ENCODE peak calls at places on chromosomes 7 and 10, in four cellular contexts. One of them, this sample, is unnamed.

GRCh38 chr10:104638861-104639594 is 2.1 kb upstream of the SORCS3 start:
- DNase-seq in CD8-positive, alpha-beta memory T cell: no peak
- DNase-seq in brain microvascular endothelial cell: no peak
- DNase-seq in lung: no peak
- DNase-seq in this sample: no peak

GRCh38 chr7:44293561-44294324 is 31.7 kb downstream of the CAMK2B start:
- DNase-seq in CD8-positive, alpha-beta memory T cell: peak; percentile 18
- DNase-seq in brain microvascular endothelial cell: no peak
- DNase-seq in lung: peak; percentile 22
- DNase-seq in this sample: no peak

GRCh38 chr7:2821842-2822507 is 22.1 kb downstream of the GNA12 start:
- DNase-seq in CD8-positive, alpha-beta memory T cell: no peak
- DNase-seq in brain microvascular endothelial cell: peak; percentile 81
- DNase-seq in lung: no peak
- DNase-seq in this sample: peak; percentile 36

GRCh38 chr10:18400201-18400910 is 251.0 kb downstream of the NSUN6 start:
- DNase-seq in CD8-positive, alpha-beta memory T cell: no peak
- DNase-seq in brain microvascular endothelial cell: no peak
- DNase-seq in lung: no peak
- DNase-seq in this sample: no peak

GRCh38 chr7:138359891-138360582 is 100.0 kb upstream of the TRIM24 start:
- DNase-seq in CD8-positive, alpha-beta memory T cell: no peak
- DNase-seq in brain microvascular endothelial cell: no peak
- DNase-seq in lung: peak; percentile 30
- DNase-seq in this sample: no peak

GRCh38 chr7:106309352-106309751 is 24.6 kb upstream of the NAMPT start:
- DNase-seq in CD8-positive, alpha-beta memory T cell: no peak
- DNase-seq in brain microvascular endothelial cell: no peak
- DNase-seq in lung: no peak
- DNase-seq in this sample: no peak

GRCh38 chr7:1136841-1137516 is 23.0 kb downstream of the ZFAND2A start:
- DNase-seq in CD8-positive, alpha-beta memory T cell: peak; percentile 37
- DNase-seq in brain microvascular endothelial cell: no peak
- DNase-seq in lung: no peak
- DNase-seq in this sample: no peak

GRCh38 chr10:132692311-132692710 is 93.6 kb downstream of the NKX6-2 start:
- DNase-seq in CD8-positive, alpha-beta memory T cell: no peak
- DNase-seq in brain microvascular endothelial cell: no peak
- DNase-seq in lung: no peak
- DNase-seq in this sample: no peak

GRCh38 chr7:106731207-106731606 is 70.2 kb upstream of the CCDC71L start:
- DNase-seq in CD8-positive, alpha-beta memory T cell: no peak
- DNase-seq in brain microvascular endothelial cell: no peak
- DNase-seq in lung: no peak
- DNase-seq in this sample: no peak

GRCh38 chr7:826230-826905 is 5.9 kb upstream of the SUN1 start:
- DNase-seq in CD8-positive, alpha-beta memory T cell: peak; percentile 22
- DNase-seq in brain microvascular endothelial cell: no peak
- DNase-seq in lung: no peak
- DNase-seq in this sample: no peak

GRCh38 chr7:43593010-43593409 is 10.1 kb downstream of the STK17A start:
- DNase-seq in CD8-positive, alpha-beta memory T cell: no peak
- DNase-seq in brain microvascular endothelial cell: no peak
- DNase-seq in lung: no peak
- DNase-seq in this sample: no peak

GRCh38 chr7:5395246-5395645 is 28.4 kb downstream of the TNRC18 start:
- DNase-seq in CD8-positive, alpha-beta memory T cell: no peak
- DNase-seq in brain microvascular endothelial cell: no peak
- DNase-seq in lung: no peak
- DNase-seq in this sample: no peak

GRCh38 chr7:28020302-28020940 is 160.2 kb downstream of the JAZF1 start:
- DNase-seq in CD8-positive, alpha-beta memory T cell: no peak
- DNase-seq in brain microvascular endothelial cell: peak; percentile 66
- DNase-seq in lung: peak; percentile 59
- DNase-seq in this sample: no peak

GRCh38 chr10:112146799-112147198 is 36.8 kb downstream of the GPAM start:
- DNase-seq in CD8-positive, alpha-beta memory T cell: no peak
- DNase-seq in brain microvascular endothelial cell: no peak
- DNase-seq in lung: no peak
- DNase-seq in this sample: no peak

GRCh38 chr7:90520484-90520883 is 51.0 kb downstream of the PTTG1IP2 start:
- DNase-seq in CD8-positive, alpha-beta memory T cell: no peak
- DNase-seq in brain microvascular endothelial cell: no peak
- DNase-seq in lung: no peak
- DNase-seq in this sample: no peak

GRCh38 chr10:16853201-16853600 is 36.0 kb upstream of the RSU1 start:
- DNase-seq in CD8-positive, alpha-beta memory T cell: no peak
- DNase-seq in brain microvascular endothelial cell: peak; percentile 58
- DNase-seq in lung: no peak
- DNase-seq in this sample: no peak

GRCh38 chr7:138565451-138566114 is 105.5 kb downstream of the TRIM24 start:
- DNase-seq in CD8-positive, alpha-beta memory T cell: no peak
- DNase-seq in brain microvascular endothelial cell: peak; percentile 62
- DNase-seq in lung: no peak
- DNase-seq in this sample: no peak

GRCh38 chr7:24422611-24423010 is 138.6 kb downstream of the NPY start:
- DNase-seq in CD8-positive, alpha-beta memory T cell: no peak
- DNase-seq in brain microvascular endothelial cell: no peak
- DNase-seq in lung: no peak
- DNase-seq in this sample: no peak

GRCh38 chr10:77812741-77813140 is 113.8 kb downstream of the DLG5 start:
- DNase-seq in CD8-positive, alpha-beta memory T cell: no peak
- DNase-seq in brain microvascular endothelial cell: no peak
- DNase-seq in lung: no peak
- DNase-seq in this sample: no peak

GRCh38 chr7:129489491-129489890 is 12.8 kb upstream of the SMKR1 start:
- DNase-seq in CD8-positive, alpha-beta memory T cell: no peak
- DNase-seq in brain microvascular endothelial cell: peak; percentile 84
- DNase-seq in lung: no peak
- DNase-seq in this sample: peak; percentile 39

GRCh38 chr7:139230484-139230773 is 608 bp upstream of the UBN2 start:
- DNase-seq in CD8-positive, alpha-beta memory T cell: no peak
- DNase-seq in brain microvascular endothelial cell: no peak
- DNase-seq in lung: no peak
- DNase-seq in this sample: no peak

GRCh38 chr10:133526957-133527588 is at the start of gene CYP2E1:
- DNase-seq in CD8-positive, alpha-beta memory T cell: no peak
- DNase-seq in brain microvascular endothelial cell: no peak
- DNase-seq in lung: no peak
- DNase-seq in this sample: no peak

GRCh38 chr10:99964791-99965190 is 45.0 kb downstream of the DNMBP start:
- DNase-seq in CD8-positive, alpha-beta memory T cell: no peak
- DNase-seq in brain microvascular endothelial cell: no peak
- DNase-seq in lung: no peak
- DNase-seq in this sample: no peak

GRCh38 chr10:16521311-16522016 is at the start of gene C1QL3:
- DNase-seq in CD8-positive, alpha-beta memory T cell: no peak
- DNase-seq in brain microvascular endothelial cell: no peak
- DNase-seq in lung: no peak
- DNase-seq in this sample: no peak

GRCh38 chr7:81527651-81528050 is 242.2 kb downstream of the HGF start:
- DNase-seq in CD8-positive, alpha-beta memory T cell: no peak
- DNase-seq in brain microvascular endothelial cell: no peak
- DNase-seq in lung: no peak
- DNase-seq in this sample: no peak

GRCh38 chr10:131043039-131043691 is 268.4 kb downstream of the TCERG1L start:
- DNase-seq in CD8-positive, alpha-beta memory T cell: no peak
- DNase-seq in brain microvascular endothelial cell: no peak
- DNase-seq in lung: no peak
- DNase-seq in this sample: no peak

GRCh38 chr10:3040069-3040468 is 27.3 kb upstream of the PFKP start:
- DNase-seq in CD8-positive, alpha-beta memory T cell: no peak
- DNase-seq in brain microvascular endothelial cell: no peak
- DNase-seq in lung: no peak
- DNase-seq in this sample: no peak

GRCh38 chr10:60283397-60283796 is 106.3 kb downstream of the ANK3 start:
- DNase-seq in CD8-positive, alpha-beta memory T cell: no peak
- DNase-seq in brain microvascular endothelial cell: no peak
- DNase-seq in lung: no peak
- DNase-seq in this sample: peak; percentile 3

GRCh38 chr10:131750171-131750895 is 150.5 kb upstream of the PPP2R2D start:
- DNase-seq in CD8-positive, alpha-beta memory T cell: no peak
- DNase-seq in brain microvascular endothelial cell: no peak
- DNase-seq in lung: no peak
- DNase-seq in this sample: no peak

GRCh38 chr10:114491419-114491818 is 87.1 kb upstream of the AFAP1L2 start:
- DNase-seq in CD8-positive, alpha-beta memory T cell: no peak
- DNase-seq in brain microvascular endothelial cell: no peak
- DNase-seq in lung: no peak
- DNase-seq in this sample: no peak

GRCh38 chr10:13977861-13978843 is 352.6 kb downstream of the FRMD4A start:
- DNase-seq in CD8-positive, alpha-beta memory T cell: no peak
- DNase-seq in brain microvascular endothelial cell: peak; percentile 73
- DNase-seq in lung: no peak
- DNase-seq in this sample: peak; percentile 93

GRCh38 chr10:97685395-97685958 is 1.6 kb downstream of the AVPI1 start:
- DNase-seq in CD8-positive, alpha-beta memory T cell: no peak
- DNase-seq in brain microvascular endothelial cell: peak; percentile 22
- DNase-seq in lung: no peak
- DNase-seq in this sample: no peak

GRCh38 chr7:76428868-76429805 is 4.4 kb downstream of the ZP3 start:
- DNase-seq in CD8-positive, alpha-beta memory T cell: no peak
- DNase-seq in brain microvascular endothelial cell: peak; percentile 18
- DNase-seq in lung: no peak
- DNase-seq in this sample: no peak

GRCh38 chr7:41103331-41103730 is 599.6 kb downstream of the INHBA start:
- DNase-seq in CD8-positive, alpha-beta memory T cell: no peak
- DNase-seq in brain microvascular endothelial cell: peak; percentile 81
- DNase-seq in lung: no peak
- DNase-seq in this sample: no peak

GRCh38 chr10:72834183-72834825 is 59.2 kb upstream of the OIT3 start:
- DNase-seq in CD8-positive, alpha-beta memory T cell: peak; percentile 55
- DNase-seq in brain microvascular endothelial cell: peak; percentile 55
- DNase-seq in lung: peak; percentile 40
- DNase-seq in this sample: peak; percentile 4

GRCh38 chr10:62817763-62818425 is 1.7 kb upstream of the EGR2 start:
- DNase-seq in CD8-positive, alpha-beta memory T cell: peak; percentile 68
- DNase-seq in brain microvascular endothelial cell: peak; percentile 33
- DNase-seq in lung: peak; percentile 71
- DNase-seq in this sample: no peak
- H3K27me3 ChIP-seq in CD8-positive, alpha-beta memory T cell: peaks cover 18% of the 10 kb centered on the region
- H3K27me3 ChIP-seq in brain microvascular endothelial cell: peaks cover 32% of the 10 kb centered on the region
- H3K27me3 ChIP-seq in lung: no peaks in the 10 kb centered on the region
- H3K27me3 ChIP-seq in this sample: peaks cover 20% of the 10 kb centered on the region

GRCh38 chr7:102312317-102312716 is 25.6 kb downstream of the SH2B2 start:
- DNase-seq in CD8-positive, alpha-beta memory T cell: no peak
- DNase-seq in brain microvascular endothelial cell: no peak
- DNase-seq in lung: no peak
- DNase-seq in this sample: no peak
- H3K4me3 ChIP-seq in CD8-positive, alpha-beta memory T cell: no peak overlapping the region
- H3K4me3 ChIP-seq in brain microvascular endothelial cell: no peak overlapping the region
- H3K4me3 ChIP-seq in lung: no peak overlapping the region
- H3K4me3 ChIP-seq in this sample: no peak overlapping the region

GRCh38 chr7:100808354-100808875 is 18.9 kb downstream of the EPHB4 start:
- DNase-seq in CD8-positive, alpha-beta memory T cell: no peak
- DNase-seq in brain microvascular endothelial cell: no peak
- DNase-seq in lung: no peak
- DNase-seq in this sample: no peak

GRCh38 chr7:100817097-100817496 is 10.2 kb downstream of the EPHB4 start:
- DNase-seq in CD8-positive, alpha-beta memory T cell: no peak
- DNase-seq in brain microvascular endothelial cell: no peak
- DNase-seq in lung: no peak
- DNase-seq in this sample: no peak

GRCh38 chr7:100818366-100818765 is 9.0 kb downstream of the EPHB4 start:
- DNase-seq in CD8-positive, alpha-beta memory T cell: no peak
- DNase-seq in brain microvascular endothelial cell: no peak
- DNase-seq in lung: no peak
- DNase-seq in this sample: no peak

GRCh38 chr7:100811480-100811879 is 15.8 kb downstream of the EPHB4 start:
- DNase-seq in CD8-positive, alpha-beta memory T cell: no peak
- DNase-seq in brain microvascular endothelial cell: no peak
- DNase-seq in lung: no peak
- DNase-seq in this sample: no peak

DNA sequence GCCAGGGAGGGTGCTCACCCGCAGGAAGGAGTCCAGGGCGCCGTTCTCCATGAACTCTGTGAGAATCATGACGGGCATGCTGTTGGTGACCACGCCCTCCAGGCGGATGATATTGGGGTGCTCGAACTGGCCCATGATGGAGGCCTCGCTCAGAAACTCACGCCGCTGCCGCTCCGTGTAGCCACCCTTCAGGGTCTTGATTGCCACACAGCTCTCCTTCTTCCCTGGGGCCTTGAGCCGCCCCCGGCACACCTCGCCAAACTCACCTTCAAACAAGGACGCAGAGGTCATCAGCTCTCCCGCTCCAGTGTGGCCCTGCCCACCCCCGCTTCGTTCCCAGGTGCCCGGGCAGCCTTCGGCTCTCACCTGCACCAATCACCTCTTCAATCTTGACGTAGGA is 14.6 kb downstream of the EPHB4 start:
- DNase-seq in CD8-positive, alpha-beta memory T cell: no peak
- DNase-seq in brain microvascular endothelial cell: no peak
- DNase-seq in lung: no peak
- DNase-seq in this sample: no peak
- H3K36me3 ChIP-seq in CD8-positive, alpha-beta memory T cell: no peaks in the 10 kb centered on the region
- H3K36me3 ChIP-seq in brain microvascular endothelial cell: peaks cover 64% of the 10 kb centered on the region
- H3K36me3 ChIP-seq in lung: peaks cover 35% of the 10 kb centered on the region
- H3K36me3 ChIP-seq in this sample: peaks cover 34% of the 10 kb centered on the region

GRCh38 chr7:25879799-25880198 is 272.2 kb upstream of the NFE2L3 start:
- DNase-seq in CD8-positive, alpha-beta memory T cell: no peak
- DNase-seq in brain microvascular endothelial cell: no peak
- DNase-seq in lung: no peak
- DNase-seq in this sample: no peak

GRCh38 chr7:25884265-25884664 is 267.7 kb upstream of the NFE2L3 start:
- DNase-seq in CD8-positive, alpha-beta memory T cell: no peak
- DNase-seq in brain microvascular endothelial cell: no peak
- DNase-seq in lung: no peak
- DNase-seq in this sample: no peak

GRCh38 chr7:25885057-25885576 is 266.9 kb upstream of the NFE2L3 start:
- DNase-seq in CD8-positive, alpha-beta memory T cell: no peak
- DNase-seq in brain microvascular endothelial cell: no peak
- DNase-seq in lung: no peak
- DNase-seq in this sample: no peak

GRCh38 chr7:25881317-25881716 is 270.7 kb upstream of the NFE2L3 start:
- DNase-seq in CD8-positive, alpha-beta memory T cell: no peak
- DNase-seq in brain microvascular endothelial cell: no peak
- DNase-seq in lung: peak; percentile 16
- DNase-seq in this sample: no peak

DNA sequence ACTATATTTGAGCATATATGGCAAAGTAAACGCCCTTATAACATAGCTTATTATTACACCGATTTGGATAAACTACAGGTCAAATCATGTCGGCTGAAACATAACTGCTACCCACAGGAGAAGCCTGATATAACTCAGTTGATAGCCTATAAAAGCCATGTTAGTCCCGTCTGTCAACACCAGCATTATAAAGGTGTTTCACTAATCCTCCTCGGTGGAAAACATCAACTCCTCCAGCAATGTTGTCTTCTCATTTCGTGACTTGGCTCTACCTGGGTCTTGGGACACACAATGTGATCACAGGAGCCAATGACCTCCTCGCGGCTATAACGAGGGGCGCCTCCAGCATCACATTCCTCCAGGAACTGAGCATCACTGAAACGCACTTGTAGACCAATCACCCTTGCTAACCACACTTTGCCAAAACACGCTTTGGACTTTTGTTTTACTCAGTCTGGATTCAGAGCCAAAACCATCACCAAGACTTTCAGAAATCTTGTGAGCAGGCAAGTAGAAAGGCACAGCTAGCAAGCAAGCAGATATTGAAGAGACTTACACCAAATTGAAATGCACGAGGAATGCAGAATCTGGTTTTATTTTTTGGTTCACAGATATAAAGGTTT is 269.7 kb upstream of the NFE2L3 start:
- DNase-seq in CD8-positive, alpha-beta memory T cell: no peak
- DNase-seq in brain microvascular endothelial cell: no peak
- DNase-seq in lung: no peak
- DNase-seq in this sample: no peak
- H3K27me3 ChIP-seq in CD8-positive, alpha-beta memory T cell: no peaks in the 10 kb centered on the region
- H3K27me3 ChIP-seq in brain microvascular endothelial cell: peaks cover 4% of the 10 kb centered on the region
- H3K27me3 ChIP-seq in lung: peaks cover 4% of the 10 kb centered on the region
- H3K27me3 ChIP-seq in this sample: peaks cover 19% of the 10 kb centered on the region